ENCODE peak calls at places on chromosomes 6 and 20, in five cellular contexts. Y is heart right ventricle, S is AG04450, J is mucosa of descending colon, F is lower lobe of right lung. I is an unnamed sample.

GRCh38 chr6:26205625-26206574 is 118.7 kb downstream of the HFE start:
- DNase-seq in J (no peak), F (no peak), Y (no peak), S (peak), I (peak)

GRCh38 chr20:63626424-63627128 is at the start of gene GMEB2:
- DNase-seq in Y (peak), S (no peak), J (peak), F (peak), I (peak)

GRCh38 chr6:69416739-69417138 is 380.1 kb downstream of the LMBRD1 start:
- DNase-seq in S (no peak), Y (no peak), F (no peak), J (no peak), I (peak)

GRCh38 chr6:41672816-41673703 is 34.8 kb downstream of the MDFI start:
- DNase-seq in J (no peak), S (no peak), Y (no peak), F (no peak), I (no peak)

GRCh38 chr6:141484726-141485125 is 648.0 kb upstream of the GJE1 start:
- DNase-seq in J (no peak), S (no peak), Y (no peak), F (no peak), I (peak)

GRCh38 chr20:1324598-1325172 is 4.3 kb downstream of the SDCBP2 start:
- DNase-seq in F (no peak), Y (no peak), S (peak), J (no peak), I (peak)

GRCh38 chr6:139881728-139882211 is 507.3 kb upstream of the CITED2 start:
- DNase-seq in Y (no peak), J (no peak), F (no peak), S (no peak), I (no peak)

GRCh38 chr6:44297063-44298038 is 15.8 kb downstream of the AARS2 start:
- DNase-seq in Y (peak), S (no peak), J (no peak), F (peak), I (peak)

GRCh38 chr6:112691289-112691688 is 344.2 kb downstream of the RFPL4B start:
- DNase-seq in F (no peak), J (no peak), S (peak), Y (no peak), I (peak)

GRCh38 chr20:64039293-64040160 is 3.5 kb downstream of the C20orf204 start:
- DNase-seq in Y (no peak), F (no peak), S (no peak), J (no peak), I (no peak)

GRCh38 chr20:46040902-46041535 is 12.0 kb downstream of the SLC12A5 start:
- DNase-seq in F (no peak), Y (peak), J (no peak), S (no peak), I (no peak)

GRCh38 chr6:116060572-116061283 is at the start of gene FRK:
- DNase-seq in Y (no peak), F (no peak), S (no peak), J (no peak), I (peak)

GRCh38 chr6:132132911-132133639 is 181.9 kb upstream of the CCN2 start:
- DNase-seq in J (no peak), F (no peak), Y (no peak), S (no peak), I (peak)

GRCh38 chr20:14582855-14583254 is 245.4 kb upstream of the FLRT3 start:
- DNase-seq in S (no peak), J (no peak), F (no peak), Y (no peak), I (peak)

GRCh38 chr6:54491431-54491830 is 183.2 kb downstream of the TINAG start:
- DNase-seq in J (no peak), F (no peak), S (no peak), Y (no peak), I (no peak)

GRCh38 chr6:129321303-129321702 is 388.7 kb downstream of the ARHGAP18 start:
- DNase-seq in Y (no peak), S (no peak), J (no peak), F (no peak), I (no peak)

GRCh38 chr20:59149678-59150504 is 13.7 kb upstream of the ZNF831 start:
- DNase-seq in S (no peak), Y (peak), F (no peak), J (peak), I (no peak)

GRCh38 chr6:46128476-46128875 is 1.3 kb upstream of the ENPP4 start:
- DNase-seq in S (no peak), Y (no peak), J (no peak), F (no peak), I (no peak)

GRCh38 chr20:37579091-37579490 is 51.4 kb upstream of the BLCAP start:
- DNase-seq in J (no peak), S (no peak), Y (no peak), F (no peak), I (no peak)

GRCh38 chr6:161443868-161444267 is 170.0 kb upstream of the AGPAT4 start:
- DNase-seq in Y (peak), J (no peak), F (no peak), S (no peak), I (peak)

GRCh38 chr6:113461153-113461897 is 395.8 kb upstream of the MARCKS start:
- DNase-seq in Y (no peak), S (no peak), F (no peak), J (no peak), I (no peak)

GRCh38 chr6:42745083-42745637 is 743 bp downstream of the TBCC start:
- DNase-seq in S (no peak), F (peak), J (peak), Y (peak), I (peak)

GRCh38 chr6:71139249-71139648 is 149.4 kb upstream of the OGFRL1 start:
- DNase-seq in S (no peak), F (no peak), Y (no peak), J (no peak), I (peak)

GRCh38 chr6:136791296-136792065 is 796 bp downstream of the MAP3K5 start:
- DNase-seq in J (peak), F (peak), Y (peak), S (no peak), I (peak)

GRCh38 chr20:32539817-32540675 is 45.1 kb downstream of the NOL4L start:
- DNase-seq in F (peak), Y (no peak), S (no peak), J (peak), I (no peak)

GRCh38 chr6:74870403-74870802 is 335.4 kb downstream of the COL12A1 start:
- DNase-seq in J (no peak), Y (no peak), S (no peak), F (no peak), I (peak)

GRCh38 chr6:11194399-11195274 is 37.8 kb downstream of the NEDD9 start:
- DNase-seq in S (no peak), Y (no peak), F (no peak), J (no peak), I (peak)

GRCh38 chr6:105042648-105043047 is 85.7 kb downstream of the LIN28B start:
- DNase-seq in S (no peak), F (no peak), Y (no peak), J (no peak), I (no peak)

GRCh38 chr6:3102875-3103274 is 15.6 kb upstream of the BPHL start:
- DNase-seq in F (no peak), S (no peak), J (no peak), Y (no peak), I (no peak)

GRCh38 chr20:16368645-16369292 is 204.5 kb downstream of the KIF16B start:
- DNase-seq in Y (no peak), J (no peak), F (no peak), S (peak), I (peak)

GRCh38 chr6:169233181-169233580 is 20.5 kb downstream of the THBS2 start:
- DNase-seq in J (no peak), F (no peak), Y (no peak), S (no peak), I (no peak)

GRCh38 chr20:59013031-59013951 is 5.9 kb upstream of the TUBB1 start:
- DNase-seq in S (no peak), F (no peak), Y (no peak), J (no peak), I (no peak)

GRCh38 chr6:53048431-53049195 is 16.6 kb upstream of the FBXO9 start:
- DNase-seq in S (no peak), Y (no peak), F (no peak), J (no peak), I (peak)

GRCh38 chr6:121652726-121653623 is 217.5 kb downstream of the GJA1 start:
- DNase-seq in F (no peak), S (peak), J (no peak), Y (no peak), I (peak)

DNA sequence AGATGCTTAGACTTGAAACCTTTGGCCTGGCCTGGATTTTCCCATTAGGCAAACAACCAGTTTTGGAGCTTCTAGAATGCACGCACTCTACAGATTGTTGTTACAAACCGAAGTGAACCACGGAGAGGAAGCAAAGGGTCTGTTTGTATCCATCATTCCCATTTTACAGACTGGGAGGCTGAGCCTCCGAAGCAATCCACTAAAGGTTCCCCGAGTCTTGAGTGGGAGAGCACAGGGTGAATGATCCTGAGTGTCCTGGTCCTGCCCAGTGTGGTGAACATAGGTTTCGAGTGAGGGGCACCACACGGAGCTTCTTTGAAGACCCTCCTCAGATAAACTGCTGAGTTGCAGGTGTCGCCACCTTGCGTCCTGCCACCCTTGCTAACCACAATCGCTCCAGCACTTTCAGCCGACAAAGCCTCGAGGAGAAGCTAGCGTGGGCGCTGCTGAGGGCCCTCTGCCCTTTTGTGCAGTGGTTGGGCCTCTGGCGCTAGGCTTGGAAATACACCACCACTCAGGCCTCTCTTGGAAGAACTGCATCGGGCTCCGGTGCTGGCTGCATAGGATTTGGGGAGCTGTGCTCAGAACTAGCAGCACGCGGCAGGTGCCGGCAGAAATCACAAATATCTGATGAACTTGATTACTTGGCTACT is 1.4 kb upstream of the PRDM13 start:
- DNase-seq in F (no peak), S (no peak), J (no peak), Y (no peak), I (no peak)
- TF ChIP-seq CTCF in F (no peak), S (no peak), J (no peak), Y (no peak), I (no peak)

GRCh38 chr6:108560463-108561308 is at the start of gene FOXO3:
- DNase-seq in S (no peak), Y (peak), F (peak), J (peak), I (peak)

GRCh38 chr6:108564178-108564577 is 3.5 kb downstream of the FOXO3 start:
- DNase-seq in Y (no peak), F (no peak), S (no peak), J (no peak), I (peak)

GRCh38 chr6:108563292-108563691 is 2.6 kb downstream of the FOXO3 start:
- DNase-seq in J (no peak), Y (no peak), S (no peak), F (no peak), I (no peak)

GRCh38 chr6:108561742-108562502 is 1.2 kb downstream of the FOXO3 start:
- DNase-seq in F (peak), S (no peak), Y (peak), J (peak), I (no peak)

GRCh38 chr6:108562503-108562993 is 1.8 kb downstream of the FOXO3 start:
- DNase-seq in S (no peak), J (peak), Y (peak), F (peak), I (peak)
- H3K4me3 ChIP-seq in S (peak), J (peak), Y (peak), F (peak), I (peak)

GRCh38 chr6:17705778-17706579 is 746 bp downstream of the NUP153 start:
- DNase-seq in J (peak), Y (peak), F (peak), S (peak), I (peak)
- TF ChIP-seq CTCF in J (no peak), Y (no peak), F (no peak), S (no peak), I (peak)

GRCh38 chr6:73180076-73180717 is 45.1 kb downstream of the KHDC1L start:
- DNase-seq in Y (no peak), S (no peak), F (no peak), J (no peak), I (peak)

GRCh38 chr6:73180718-73181619 is 44.3 kb downstream of the KHDC1L start:
- DNase-seq in S (peak), F (no peak), Y (no peak), J (no peak), I (peak)

GRCh38 chr6:73177221-73177944 is 47.9 kb downstream of the KHDC1L start:
- DNase-seq in Y (no peak), J (no peak), F (no peak), S (no peak), I (no peak)

DNA sequence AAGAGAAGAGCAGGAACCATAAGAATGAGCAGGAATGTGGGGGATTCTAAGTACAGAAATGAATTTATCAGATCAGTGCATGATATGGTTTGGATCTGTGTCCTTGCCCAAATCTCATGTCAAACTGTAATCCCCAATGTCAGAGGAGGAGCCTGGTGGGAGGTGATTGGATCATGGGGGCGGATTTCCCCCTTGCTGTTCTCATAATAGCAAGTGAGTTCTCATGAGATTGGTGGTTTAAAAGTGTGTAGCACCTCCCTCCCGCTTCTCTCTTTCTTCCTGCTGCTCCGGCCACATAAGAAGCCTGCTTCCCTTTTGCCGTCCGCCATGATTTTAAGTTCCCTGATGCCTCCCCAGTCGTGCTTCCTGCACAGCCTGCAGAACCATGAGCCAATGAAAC is 49.2 kb downstream of the KHDC1L start:
- DNase-seq in F (no peak), J (no peak), S (no peak), Y (no peak), I (no peak)
- H3K4me3 ChIP-seq in F (no peak), J (no peak), S (no peak), Y (no peak), I (no peak)

GRCh38 chr20:42191140-42191860 is 573.1 kb upstream of the CHD6 start:
- DNase-seq in J (no peak), F (no peak), S (no peak), Y (no peak), I (no peak)
- TF ChIP-seq CTCF in J (no peak), F (no peak), S (no peak), Y (no peak), I (no peak)

GRCh38 chr6:108166664-108167448 is 1.0 kb downstream of the NR2E1 start:
- DNase-seq in J (no peak), S (no peak), Y (no peak), F (no peak), I (no peak)

GRCh38 chr6:108168501-108168979 is 2.7 kb downstream of the NR2E1 start:
- DNase-seq in S (no peak), Y (no peak), F (peak), J (no peak), I (peak)

GRCh38 chr6:108167449-108167903 is 1.7 kb downstream of the NR2E1 start:
- DNase-seq in F (no peak), J (no peak), S (no peak), Y (no peak), I (no peak)

GRCh38 chr6:108168980-108169800 is 3.4 kb downstream of the NR2E1 start:
- DNase-seq in J (no peak), Y (no peak), F (no peak), S (no peak), I (no peak)

DNA sequence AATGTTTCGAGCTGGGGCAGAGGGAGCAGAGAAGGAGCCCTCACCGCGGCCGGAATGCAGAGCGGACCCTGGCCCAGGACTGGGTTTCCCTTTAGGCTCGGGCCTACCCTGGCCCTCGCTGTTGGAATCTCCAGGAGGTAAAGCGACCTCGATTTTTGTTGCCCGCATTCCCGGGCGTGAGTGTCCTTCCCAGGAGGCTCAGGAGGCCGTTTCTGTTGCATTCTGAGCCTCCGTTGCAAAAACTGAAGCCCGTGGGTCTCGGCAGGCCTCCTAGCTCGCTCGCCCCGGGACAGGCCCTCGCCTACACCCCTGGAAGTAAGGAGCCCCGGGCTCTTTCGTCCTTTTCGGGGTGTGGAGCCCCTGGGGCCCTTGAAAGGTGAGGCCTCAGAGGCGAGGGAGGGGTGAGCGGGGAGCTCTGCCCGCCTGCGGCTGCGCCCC is 2.2 kb downstream of the NR2E1 start:
- DNase-seq in Y (no peak), F (no peak), S (no peak), J (no peak), I (no peak)
- H3K4me3 ChIP-seq in Y (peak), F (peak), S (no peak), J (no peak), I (no peak)

GRCh38 chr20:44734938-44735337 is 10.7 kb upstream of the KCNK15 start:
- DNase-seq in F (no peak), J (no peak), Y (no peak), S (no peak), I (peak)
- TF ChIP-seq CTCF in F (peak), J (no peak), Y (no peak), S (peak), I (peak)

GRCh38 chr20:39047417-39047985 is 85.4 kb downstream of the DHX35 start:
- DNase-seq in F (no peak), J (no peak), Y (no peak), S (no peak), I (no peak)

GRCh38 chr20:39045676-39046075 is 83.5 kb downstream of the DHX35 start:
- DNase-seq in J (no peak), F (no peak), S (no peak), Y (no peak), I (no peak)

GRCh38 chr20:39042279-39043150 is 80.4 kb downstream of the DHX35 start:
- DNase-seq in S (no peak), Y (no peak), F (no peak), J (no peak), I (peak)

GRCh38 chr20:39041067-39041466 is 78.9 kb downstream of the DHX35 start:
- DNase-seq in Y (no peak), J (no peak), S (no peak), F (no peak), I (no peak)

GRCh38 chr20:39044501-39044900 is 82.4 kb downstream of the DHX35 start:
- DNase-seq in J (no peak), Y (no peak), F (no peak), S (no peak), I (no peak)
- H3K4me3 ChIP-seq in J (no peak), Y (no peak), F (no peak), S (no peak), I (no peak)